ENCODE peak calls at places on chromosomes 11 and 22, in six cellular contexts. I is mesenchymal stem cell, M is GM23338, D is endothelial cell of umbilical vein, B is astrocyte, K is OCI-LY7. O is an unnamed sample.

GRCh38 chr22:44399906-44400762 is 87.4 kb upstream of the SHISAL1 start:
- DNase-seq in B (no peak), I (no peak), M (no peak), K (no peak), D (no peak), O (peak)

GRCh38 chr11:115606223-115607220 is 102.3 kb upstream of the CADM1 start:
- DNase-seq in M (no peak), B (peak), D (no peak), I (peak), K (no peak), O (no peak)

GRCh38 chr22:49853981-49854791 is 542 bp downstream of the ZBED4 start:
- DNase-seq in D (peak), B (no peak), K (peak), I (peak), M (peak), O (peak)

GRCh38 chr11:117171648-117172051 is 6.9 kb upstream of the SIDT2 start:
- DNase-seq in K (no peak), I (peak), B (peak), D (no peak), M (no peak), O (no peak)

GRCh38 chr22:46961591-46962290 is 199.3 kb downstream of the TBC1D22A start:
- DNase-seq in D (no peak), K (no peak), B (no peak), I (no peak), M (no peak), O (peak)

GRCh38 chr11:57800444-57801184 is 39.0 kb downstream of the CTNND1 start:
- DNase-seq in B (peak), I (peak), K (peak), D (peak), M (peak), O (no peak)

GRCh38 chr11:119903389-119903788 is 174.4 kb upstream of the NECTIN1 start:
- DNase-seq in B (no peak), I (no peak), D (no peak), M (no peak), K (no peak), O (no peak)

GRCh38 chr22:21972293-21972779 is 10.3 kb downstream of the TOP3B start:
- DNase-seq in I (peak), B (no peak), K (peak), D (peak), M (peak), O (peak)

GRCh38 chr22:37161442-37161841 is 11.7 kb upstream of the IL2RB start:
- DNase-seq in I (peak), D (no peak), M (peak), B (no peak), K (peak), O (peak)

GRCh38 chr22:48968201-48968959 is 859.3 kb downstream of the BRD1 start:
- DNase-seq in I (no peak), D (no peak), M (no peak), K (peak), B (no peak), O (no peak)

GRCh38 chr22:22913989-22914388 is 26.4 kb downstream of the IGLL5 start:
- DNase-seq in M (no peak), K (peak), B (no peak), D (no peak), I (no peak), O (no peak)

GRCh38 chr11:60985991-60986915 is 14.8 kb downstream of the CD6 start:
- DNase-seq in D (no peak), M (no peak), I (no peak), B (peak), K (peak), O (no peak)

GRCh38 chr11:102986815-102987214 is 31.3 kb upstream of the MMP13 start:
- DNase-seq in I (peak), K (no peak), M (no peak), D (peak), B (peak), O (no peak)

GRCh38 chr11:29879560-29879959 is 137.3 kb downstream of the KCNA4 start:
- DNase-seq in D (no peak), B (no peak), K (no peak), I (no peak), M (no peak), O (no peak)

GRCh38 chr22:48299801-48300200 is 1527.9 kb downstream of the BRD1 start:
- DNase-seq in K (no peak), B (no peak), D (no peak), M (no peak), I (no peak), O (no peak)

GRCh38 chr11:36899796-36900195 is 301.8 kb upstream of the RAG2 start:
- DNase-seq in I (no peak), D (no peak), M (no peak), K (no peak), B (no peak), O (no peak)

GRCh38 chr11:93017821-93018690 is 48.6 kb downstream of the MTNR1B start:
- DNase-seq in K (no peak), M (peak), I (no peak), B (peak), D (no peak), O (peak)

GRCh38 chr11:66008468-66009101 is 3.2 kb upstream of the CST6 start:
- DNase-seq in D (no peak), B (no peak), I (no peak), K (no peak), M (no peak), O (peak)

GRCh38 chr22:31160328-31160978 is 471 bp downstream of the RNF185 start:
- DNase-seq in M (no peak), D (peak), B (peak), K (no peak), I (peak), O (peak)

GRCh38 chr11:71940561-71941219 is 11.8 kb downstream of the RNF121 start:
- DNase-seq in M (no peak), D (no peak), K (no peak), I (peak), B (peak), O (peak)

GRCh38 chr11:71936825-71937224 is 8.0 kb downstream of the RNF121 start:
- DNase-seq in M (no peak), D (peak), I (peak), K (no peak), B (peak), O (no peak)

GRCh38 chr11:71934213-71934612 is 5.4 kb downstream of the RNF121 start:
- DNase-seq in M (no peak), I (no peak), D (no peak), B (no peak), K (no peak), O (no peak)

GRCh38 chr11:71935338-71935925 is 6.6 kb downstream of the RNF121 start:
- DNase-seq in I (no peak), M (no peak), D (peak), K (no peak), B (no peak), O (no peak)

DNA sequence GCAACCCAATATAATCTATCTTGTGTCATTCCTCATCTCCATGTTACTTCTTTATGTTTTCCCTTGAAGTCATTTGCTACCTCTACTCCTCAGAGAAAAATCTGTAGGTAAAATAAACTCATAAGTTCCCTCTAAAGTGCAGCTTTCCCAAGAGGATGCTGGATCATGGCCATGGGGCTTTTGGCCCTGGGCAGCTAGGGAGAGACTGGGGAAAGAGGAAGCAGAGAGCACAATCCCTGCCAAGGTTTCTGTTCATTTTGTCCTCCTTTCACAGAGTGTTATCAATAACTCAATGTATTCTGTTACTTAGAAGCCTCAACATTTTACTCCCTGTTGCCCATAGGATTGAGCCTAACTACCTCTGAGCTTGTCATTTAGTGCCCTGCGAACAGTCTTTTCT is 9.0 kb downstream of the RNF121 start:
- DNase-seq in M (no peak), I (no peak), K (no peak), B (no peak), D (peak), O (no peak)
- H2AFZ ChIP-seq in M (no peak), I (no peak), K (no peak), B (no peak), D (no peak), O (no peak)

DNA sequence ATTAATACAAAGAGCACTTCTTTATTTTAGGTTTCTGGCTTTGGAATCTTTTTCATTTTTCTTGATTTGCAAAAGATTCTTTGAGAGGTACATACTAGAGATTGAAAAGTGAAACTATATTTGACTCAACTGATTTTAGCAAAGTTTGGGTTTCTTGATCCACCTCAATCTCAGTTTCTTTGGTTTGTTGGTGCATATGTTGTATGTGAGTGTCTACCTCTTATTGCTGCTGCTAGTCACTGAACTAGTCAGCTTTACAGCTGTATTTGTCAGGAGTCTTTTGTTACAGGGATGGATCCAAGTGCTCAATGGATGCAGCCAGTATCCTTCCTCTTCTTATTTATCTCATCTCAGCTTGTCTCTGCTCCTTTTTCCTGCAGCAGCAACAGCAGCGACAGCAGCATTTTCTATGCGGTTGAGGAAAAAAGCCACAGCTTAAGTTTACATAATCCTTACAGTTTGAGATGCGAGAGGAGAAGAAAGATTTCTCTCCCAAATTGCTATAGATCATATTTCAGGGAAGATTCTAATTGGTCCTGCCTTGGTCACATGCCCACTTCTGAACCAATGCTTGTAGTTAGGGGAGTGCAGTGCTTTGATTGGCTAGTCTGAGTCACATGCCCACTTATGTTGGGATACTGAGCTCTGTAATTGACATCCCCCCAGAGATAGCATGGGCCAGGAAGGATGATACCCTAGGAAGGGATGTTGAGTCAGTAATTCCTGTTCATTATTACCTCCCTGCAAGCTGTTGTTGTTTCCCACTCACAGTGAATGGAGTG is 10.0 kb upstream of the ZNRF3 start:
- DNase-seq in K (no peak), D (no peak), M (peak), I (no peak), B (no peak), O (no peak)
- H3K4me2 ChIP-seq in K (no peak), D (no peak), M (no peak), I (no peak), B (no peak), O (no peak)

DNA sequence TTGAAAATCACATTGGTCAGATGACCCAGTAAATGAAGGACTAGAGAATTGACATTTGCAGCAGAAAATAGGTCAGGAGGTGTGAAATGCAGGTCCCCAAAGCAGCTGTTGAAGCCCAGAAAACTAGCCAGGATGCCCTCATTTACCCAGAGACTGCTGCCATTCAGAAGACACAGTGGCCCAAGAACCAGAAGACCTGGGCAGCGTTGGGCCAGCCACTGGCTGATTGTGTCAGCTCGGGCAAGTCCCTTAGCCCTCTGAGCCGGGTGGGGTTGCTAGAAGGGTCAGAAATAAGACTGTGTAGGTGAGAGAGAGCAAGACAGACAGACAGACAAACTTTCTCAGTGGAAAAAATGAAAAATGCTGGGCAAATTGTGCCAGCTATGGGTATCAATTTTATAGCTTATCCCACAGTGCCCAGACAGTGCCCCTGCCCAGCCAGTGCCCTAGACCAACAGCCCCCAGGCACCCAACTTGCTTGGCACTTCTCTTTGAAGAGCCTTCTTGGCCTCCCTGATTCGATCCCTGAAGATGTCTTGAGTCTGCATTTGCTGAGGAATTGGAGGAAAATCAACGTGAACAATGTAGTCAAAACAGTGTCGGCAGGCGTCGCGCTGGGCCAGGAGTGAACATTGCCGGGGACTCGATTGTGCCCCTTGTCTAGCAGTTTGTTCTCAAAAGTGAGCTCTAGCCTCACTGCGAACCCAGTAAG is 198.3 kb downstream of the MN1 start:
- DNase-seq in D (no peak), K (no peak), M (no peak), I (no peak), B (no peak), O (no peak)
- H2AFZ ChIP-seq in D (no peak), K (no peak), M (no peak), I (no peak), B (peak), O (no peak)

DNA sequence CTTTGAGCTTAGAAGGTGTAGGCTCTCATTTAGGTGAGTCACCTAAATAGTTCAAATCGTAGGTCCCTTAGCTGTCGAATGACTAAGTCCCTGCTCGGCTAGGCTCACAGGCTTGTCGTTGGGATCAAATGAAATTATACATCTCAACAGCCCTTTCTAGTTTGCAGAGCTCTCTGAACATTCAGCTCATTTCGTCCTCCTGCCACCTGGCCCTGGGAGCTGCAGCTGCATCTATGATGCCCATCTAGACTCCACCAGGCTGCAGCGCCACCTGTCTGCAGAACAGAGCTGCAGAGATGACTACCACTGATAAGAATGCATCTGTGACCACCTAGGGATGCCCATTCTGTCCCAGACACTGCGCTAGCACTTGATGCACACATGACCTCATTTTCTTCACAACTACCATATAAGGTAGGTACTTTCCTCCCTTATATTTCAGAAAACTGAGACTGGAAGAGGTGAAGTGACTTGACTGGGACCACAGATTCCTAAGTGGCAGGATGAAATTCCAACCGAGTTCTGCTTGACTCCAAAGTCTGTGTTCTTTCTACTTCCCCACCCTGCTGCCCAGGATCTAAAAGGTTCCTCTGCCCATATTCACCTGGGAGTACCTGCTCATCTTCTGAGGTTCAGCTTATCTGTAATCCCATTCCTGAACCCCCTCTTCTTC is 141.1 kb upstream of the NARS2 start:
- DNase-seq in B (peak), I (peak), K (peak), M (peak), D (peak), O (peak)
- H3K4me2 ChIP-seq in B (peak), I (no peak), K (no peak), M (no peak), D (no peak), O (peak)

GRCh38 chr11:95584589-95584988 is 205.0 kb downstream of the FAM76B start:
- DNase-seq in M (no peak), D (no peak), K (peak), B (no peak), I (no peak), O (no peak)

GRCh38 chr11:95585071-95585751 is 204.4 kb downstream of the FAM76B start:
- DNase-seq in D (no peak), K (no peak), M (no peak), I (peak), B (peak), O (no peak)

GRCh38 chr11:95585752-95586077 is 203.9 kb downstream of the FAM76B start:
- DNase-seq in M (no peak), B (no peak), K (no peak), D (no peak), I (no peak), O (no peak)

GRCh38 chr11:95586155-95586554 is 203.4 kb downstream of the FAM76B start:
- DNase-seq in K (no peak), B (no peak), M (no peak), D (no peak), I (peak), O (no peak)

GRCh38 chr11:95584180-95584579 is 205.4 kb downstream of the FAM76B start:
- DNase-seq in K (no peak), M (no peak), I (peak), B (peak), D (no peak), O (no peak)
- H2AFZ ChIP-seq in K (no peak), M (no peak), I (no peak), B (no peak), D (no peak), O (no peak)

DNA sequence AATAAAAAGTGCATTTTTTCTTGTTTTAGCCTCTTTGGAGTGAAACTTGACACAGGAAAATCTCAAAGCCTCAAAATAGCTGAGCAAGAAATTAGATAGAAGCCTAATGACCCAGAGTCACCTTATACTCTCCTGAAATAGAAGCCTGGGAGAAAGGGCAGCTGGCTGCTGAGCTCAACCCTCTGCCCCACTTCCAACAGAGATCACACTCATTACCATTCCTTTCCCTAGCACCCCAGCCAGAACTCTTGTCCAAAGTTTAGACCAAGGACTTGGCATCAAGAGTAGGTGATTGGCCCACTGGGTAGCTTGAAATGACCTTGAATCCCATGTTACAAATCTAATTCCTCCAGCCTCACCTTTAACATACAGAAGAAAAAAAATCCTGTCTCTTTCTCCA is 62.7 kb upstream of the AMOTL1 start:
- DNase-seq in I (no peak), D (no peak), B (no peak), K (no peak), M (no peak), O (no peak)
- H3K4me2 ChIP-seq in I (no peak), D (no peak), B (peak), K (no peak), M (no peak), O (peak)

DNA sequence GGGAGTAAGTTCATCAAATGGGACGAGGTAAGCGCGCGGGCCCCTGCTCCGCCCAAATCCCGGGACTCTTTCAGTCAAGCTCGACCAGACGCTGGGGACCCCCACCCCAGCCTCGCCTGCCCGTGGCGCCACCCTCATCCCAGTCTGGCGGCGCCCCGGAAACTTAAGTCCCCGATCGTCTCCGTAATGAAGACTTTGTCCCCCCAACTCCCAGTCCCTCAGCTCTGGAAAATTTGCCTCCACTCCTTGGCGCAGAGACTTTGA is 324 bp downstream of the PLCB3 start:
- DNase-seq in D (peak), M (peak), I (no peak), B (no peak), K (no peak), O (no peak)
- H2AFZ ChIP-seq in D (peak), M (no peak), I (peak), B (peak), K (peak), O (peak)